ENCODE peak calls at places on chromosomes 16 and 17, in seven cellular contexts. Q is NCI-H2081, E is sigmoid colon, Y is pancreas, W is tibial artery, U is memory B cell, O is amygdala. N is an unnamed sample.

GRCh38 chr16:22754577-22754976 is 59.4 kb upstream of the HS3ST2 start:
- DNase-seq in Q (no peak), E (no peak), Y (no peak), W (no peak), U (no peak), O (no peak), N (no peak)

GRCh38 chr17:46944931-46945330 is 22.0 kb downstream of the GOSR2 start:
- DNase-seq in Q (no peak), E (no peak), Y (no peak), W (no peak), U (no peak), O (no peak), N (no peak)

GRCh38 chr17:75511270-75511609 is 4.1 kb downstream of the CASKIN2 start:
- DNase-seq in Q (no peak), E (no peak), Y (no peak), W (no peak), U (no peak), O (no peak), N (no peak)

GRCh38 chr17:51044964-51045363 is 75.7 kb downstream of the SPAG9 start:
- DNase-seq in Q (peak; percentile 66), E (no peak), Y (no peak), W (no peak), U (no peak), O (peak; percentile 20), N (peak; percentile 47)

GRCh38 chr17:6269474-6269873 is 165.4 kb downstream of the AIPL1 start:
- DNase-seq in Q (no peak), E (no peak), Y (no peak), W (no peak), U (no peak), O (no peak), N (no peak)

GRCh38 chr17:72338304-72338703 is 217.5 kb downstream of the SOX9 start:
- DNase-seq in Q (no peak), E (no peak), Y (no peak), W (no peak), U (no peak), O (no peak), N (no peak)

GRCh38 chr16:53282975-53283946 is 151.0 kb upstream of the RBL2 start:
- DNase-seq in Q (peak; percentile 25), E (no peak), Y (no peak), W (no peak), U (no peak), O (no peak), N (peak; percentile 46)

GRCh38 chr17:64687959-64688358 is 25.9 kb upstream of the SMURF2 start:
- DNase-seq in Q (no peak), E (no peak), Y (no peak), W (no peak), U (no peak), O (no peak), N (no peak)

GRCh38 chr17:82935944-82936767 is 96.3 kb upstream of the ZNF750 start:
- DNase-seq in Q (no peak), E (peak; percentile 58), Y (no peak), W (peak; percentile 47), U (no peak), O (no peak), N (no peak)

GRCh38 chr17:50363217-50364060 is 9.5 kb downstream of the MRPL27 start:
- DNase-seq in Q (peak; percentile 43), E (peak; percentile 56), Y (no peak), W (peak; percentile 60), U (no peak), O (peak; percentile 51), N (peak; percentile 73)

GRCh38 chr17:67689534-67690177 is 28.1 kb upstream of the NOL11 start:
- DNase-seq in Q (peak; percentile 81), E (no peak), Y (peak; percentile 60), W (no peak), U (peak; percentile 39), O (no peak), N (peak; percentile 5)

GRCh38 chr16:22316411-22316811 is 19.2 kb downstream of the POLR3E start:
- DNase-seq in Q (no peak), E (peak; percentile 63), Y (no peak), W (no peak), U (no peak), O (no peak), N (no peak)

GRCh38 chr17:28317965-28318758 is 838 bp upstream of the TMEM97 start:
- DNase-seq in Q (no peak), E (no peak), Y (peak; percentile 46), W (no peak), U (peak; percentile 25), O (no peak), N (no peak)

GRCh38 chr16:89629827-89630610 is 16.6 kb downstream of the DPEP1 start:
- DNase-seq in Q (no peak), E (no peak), Y (no peak), W (no peak), U (no peak), O (no peak), N (no peak)

GRCh38 chr16:22264786-22265185 is 32.4 kb upstream of the POLR3E start:
- DNase-seq in Q (no peak), E (no peak), Y (no peak), W (no peak), U (no peak), O (no peak), N (no peak)

GRCh38 chr17:31680126-31680525 is 178.9 kb downstream of the COPRS start:
- DNase-seq in Q (no peak), E (no peak), Y (no peak), W (no peak), U (no peak), O (no peak), N (no peak)

GRCh38 chr17:29712677-29713076 is 90.0 kb upstream of the CORO6 start:
- DNase-seq in Q (no peak), E (no peak), Y (no peak), W (no peak), U (no peak), O (no peak), N (no peak)

GRCh38 chr16:55543470-55543869 is 23.0 kb upstream of the CAPNS2 start:
- DNase-seq in Q (no peak), E (no peak), Y (no peak), W (no peak), U (no peak), O (no peak), N (no peak)

GRCh38 chr17:17446666-17447155 is 30.1 kb upstream of the MED9 start:
- DNase-seq in Q (no peak), E (no peak), Y (no peak), W (no peak), U (no peak), O (no peak), N (no peak)

GRCh38 chr17:40072481-40073346 is 9.9 kb downstream of the THRA start:
- DNase-seq in Q (no peak), E (peak; percentile 74), Y (peak; percentile 41), W (peak; percentile 83), U (no peak), O (no peak), N (no peak)

GRCh38 chr17:77608431-77608830 is 350.1 kb upstream of the TNRC6C start:
- DNase-seq in Q (no peak), E (no peak), Y (no peak), W (no peak), U (no peak), O (no peak), N (no peak)

GRCh38 chr16:49544828-49545227 is 171.2 kb downstream of the C16orf78 start:
- DNase-seq in Q (no peak), E (no peak), Y (no peak), W (no peak), U (no peak), O (no peak), N (no peak)

GRCh38 chr17:7465481-7466275 is 13.8 kb downstream of the ZBTB4 start:
- DNase-seq in Q (no peak), E (no peak), Y (no peak), W (no peak), U (no peak), O (no peak), N (no peak)

GRCh38 chr17:32445075-32445427 is 741 bp downstream of the PSMD11 start:
- DNase-seq in Q (no peak), E (peak; percentile 66), Y (no peak), W (no peak), U (no peak), O (peak; percentile 46), N (no peak)

GRCh38 chr17:75036643-75037268 is 10.0 kb downstream of the ATP5PD start:
- DNase-seq in Q (no peak), E (peak; percentile 96), Y (peak; percentile 51), W (peak; percentile 86), U (no peak), O (peak; percentile 24), N (peak; percentile 17)

GRCh38 chr16:4369006-4369766 is 2.5 kb upstream of the VASN start:
- DNase-seq in Q (no peak), E (no peak), Y (no peak), W (peak; percentile 85), U (no peak), O (no peak), N (no peak)

GRCh38 chr17:10556301-10557005 is 7.0 kb upstream of the MYH2 start:
- DNase-seq in Q (no peak), E (no peak), Y (no peak), W (no peak), U (no peak), O (no peak), N (no peak)

N was measured in hippocampal formation.